ENCODE peak calls at places on chromosome 13, in four cellular contexts. T is MCF 10A; J is breast epithelium; G is stimulated activated CD4-positive, alpha-beta T cell treated with anti-CD3 and anti-CD28 coated beads, Interleukin-1b, Interleukin-23, amount 100 ng/mL, for 24 hours. E is an unnamed sample.

GRCh38 chr13:42990147-42990990 is 1.7 kb downstream of the EPSTI1 start:
- DNase-seq in G (no peak), T (no peak), J (no peak), E (no peak)

GRCh38 chr13:28718186-28718537 is 608 bp downstream of the SLC46A3 start:
- DNase-seq in G (no peak), J (no peak), T (peak), E (no peak)

GRCh38 chr13:45851171-45851889 is at the start of gene SIAH3:
- DNase-seq in G (no peak), T (no peak), J (no peak), E (no peak)

GRCh38 chr13:30496147-30496546 is 30.4 kb upstream of the HMGB1 start:
- DNase-seq in T (no peak), G (no peak), J (no peak), E (no peak)

GRCh38 chr13:50928088-50928487 is 18.5 kb downstream of the RNASEH2B start:
- DNase-seq in J (no peak), G (no peak), T (no peak), E (no peak)

GRCh38 chr13:46593403-46593802 is 40.4 kb downstream of the LRCH1 start:
- DNase-seq in J (no peak), T (no peak), G (no peak), E (no peak)

GRCh38 chr13:111225810-111226546 is 94.5 kb upstream of the TEX29 start:
- DNase-seq in G (no peak), J (no peak), T (no peak), E (no peak)

GRCh38 chr13:110251227-110251791 is 55.6 kb downstream of the COL4A1 start:
- DNase-seq in T (peak), J (no peak), G (no peak), E (no peak)

GRCh38 chr13:51317262-51317661 is 22.2 kb upstream of the SERPINE3 start:
- DNase-seq in J (no peak), T (no peak), G (no peak), E (no peak)

E was measured in iPS DF 19.7.